ENCODE peak calls at places on chromosomes 11 and 22, in ten cellular contexts. One of them, this sample, is unnamed.

GRCh38 chr22:42151924-42152635 is 21.5 kb upstream of the CYP2D6 start:
- DNase-seq in HFFc6: no peak
- DNase-seq in natural killer cell: no peak
- DNase-seq in CD8-positive, alpha-beta T cell: no peak
- DNase-seq in hepatocyte: no peak
- DNase-seq in prostate gland: no peak
- DNase-seq in progenitor cell of endocrine pancreas: no peak
- DNase-seq in tibial artery: no peak
- DNase-seq in H9: peak
- DNase-seq in type B pancreatic cell: no peak
- DNase-seq in this sample: peak

GRCh38 chr11:13046626-13047570 is 37.8 kb downstream of the RASSF10 start:
- DNase-seq in HFFc6: no peak
- DNase-seq in CD8-positive, alpha-beta T cell: no peak
- DNase-seq in tibial artery: no peak
- DNase-seq in hepatocyte: no peak
- DNase-seq in type B pancreatic cell: no peak
- DNase-seq in natural killer cell: no peak
- DNase-seq in prostate gland: no peak
- DNase-seq in progenitor cell of endocrine pancreas: no peak
- DNase-seq in H9: no peak
- DNase-seq in this sample: no peak

GRCh38 chr11:113991170-113991569 is 16.3 kb downstream of the HTR3A start:
- DNase-seq in CD8-positive, alpha-beta T cell: no peak
- DNase-seq in natural killer cell: no peak
- DNase-seq in HFFc6: peak
- DNase-seq in type B pancreatic cell: no peak
- DNase-seq in tibial artery: no peak
- DNase-seq in H9: peak
- DNase-seq in hepatocyte: peak
- DNase-seq in progenitor cell of endocrine pancreas: peak
- DNase-seq in prostate gland: no peak
- DNase-seq in this sample: no peak

GRCh38 chr11:65395961-65396530 is 9.6 kb downstream of the FRMD8 start:
- DNase-seq in CD8-positive, alpha-beta T cell: no peak
- DNase-seq in tibial artery: no peak
- DNase-seq in prostate gland: no peak
- DNase-seq in natural killer cell: no peak
- DNase-seq in H9: no peak
- DNase-seq in hepatocyte: no peak
- DNase-seq in progenitor cell of endocrine pancreas: no peak
- DNase-seq in type B pancreatic cell: no peak
- DNase-seq in HFFc6: no peak
- DNase-seq in this sample: no peak

GRCh38 chr11:112459001-112459400 is 198.3 kb upstream of the PLET1 start:
- DNase-seq in H9: no peak
- DNase-seq in tibial artery: no peak
- DNase-seq in CD8-positive, alpha-beta T cell: no peak
- DNase-seq in type B pancreatic cell: no peak
- DNase-seq in progenitor cell of endocrine pancreas: no peak
- DNase-seq in hepatocyte: no peak
- DNase-seq in HFFc6: no peak
- DNase-seq in natural killer cell: no peak
- DNase-seq in prostate gland: no peak
- DNase-seq in this sample: no peak

GRCh38 chr11:72652871-72653615 is 21.2 kb downstream of the PDE2A start:
- DNase-seq in type B pancreatic cell: no peak
- DNase-seq in tibial artery: no peak
- DNase-seq in H9: peak
- DNase-seq in progenitor cell of endocrine pancreas: peak
- DNase-seq in HFFc6: no peak
- DNase-seq in CD8-positive, alpha-beta T cell: no peak
- DNase-seq in natural killer cell: no peak
- DNase-seq in hepatocyte: no peak
- DNase-seq in prostate gland: no peak
- DNase-seq in this sample: no peak

GRCh38 chr11:45538363-45538762 is 127.1 kb downstream of the CHST1 start:
- DNase-seq in prostate gland: no peak
- DNase-seq in natural killer cell: no peak
- DNase-seq in type B pancreatic cell: no peak
- DNase-seq in CD8-positive, alpha-beta T cell: no peak
- DNase-seq in hepatocyte: no peak
- DNase-seq in H9: no peak
- DNase-seq in tibial artery: no peak
- DNase-seq in progenitor cell of endocrine pancreas: no peak
- DNase-seq in HFFc6: no peak
- DNase-seq in this sample: no peak

GRCh38 chr11:71112990-71113389 is 139.4 kb downstream of the SHANK2 start:
- DNase-seq in natural killer cell: no peak
- DNase-seq in tibial artery: no peak
- DNase-seq in type B pancreatic cell: no peak
- DNase-seq in progenitor cell of endocrine pancreas: no peak
- DNase-seq in prostate gland: peak
- DNase-seq in HFFc6: no peak
- DNase-seq in CD8-positive, alpha-beta T cell: no peak
- DNase-seq in hepatocyte: no peak
- DNase-seq in H9: no peak
- DNase-seq in this sample: no peak

GRCh38 chr11:130146797-130147196 is 12.8 kb upstream of the ST14 start:
- DNase-seq in tibial artery: peak
- DNase-seq in progenitor cell of endocrine pancreas: no peak
- DNase-seq in hepatocyte: no peak
- DNase-seq in natural killer cell: no peak
- DNase-seq in prostate gland: no peak
- DNase-seq in CD8-positive, alpha-beta T cell: no peak
- DNase-seq in H9: no peak
- DNase-seq in HFFc6: no peak
- DNase-seq in type B pancreatic cell: no peak
- DNase-seq in this sample: peak

GRCh38 chr22:38610234-38610633 is 40.3 kb upstream of the DMC1 start:
- DNase-seq in tibial artery: no peak
- DNase-seq in hepatocyte: no peak
- DNase-seq in CD8-positive, alpha-beta T cell: no peak
- DNase-seq in HFFc6: no peak
- DNase-seq in natural killer cell: no peak
- DNase-seq in progenitor cell of endocrine pancreas: no peak
- DNase-seq in prostate gland: no peak
- DNase-seq in type B pancreatic cell: no peak
- DNase-seq in H9: no peak
- DNase-seq in this sample: no peak

GRCh38 chr11:105448703-105449079 is 161.2 kb upstream of the GRIA4 start:
- DNase-seq in type B pancreatic cell: no peak
- DNase-seq in CD8-positive, alpha-beta T cell: no peak
- DNase-seq in HFFc6: no peak
- DNase-seq in tibial artery: no peak
- DNase-seq in progenitor cell of endocrine pancreas: no peak
- DNase-seq in H9: no peak
- DNase-seq in hepatocyte: no peak
- DNase-seq in natural killer cell: no peak
- DNase-seq in prostate gland: no peak
- DNase-seq in this sample: no peak

GRCh38 chr22:43740587-43741270 is 71.4 kb downstream of the EFCAB6 start:
- DNase-seq in H9: no peak
- DNase-seq in CD8-positive, alpha-beta T cell: no peak
- DNase-seq in type B pancreatic cell: no peak
- DNase-seq in hepatocyte: no peak
- DNase-seq in HFFc6: no peak
- DNase-seq in tibial artery: no peak
- DNase-seq in natural killer cell: no peak
- DNase-seq in progenitor cell of endocrine pancreas: no peak
- DNase-seq in prostate gland: no peak
- DNase-seq in this sample: no peak

GRCh38 chr22:43742551-43742950 is 69.6 kb downstream of the EFCAB6 start:
- DNase-seq in hepatocyte: no peak
- DNase-seq in type B pancreatic cell: no peak
- DNase-seq in H9: no peak
- DNase-seq in tibial artery: no peak
- DNase-seq in natural killer cell: no peak
- DNase-seq in CD8-positive, alpha-beta T cell: no peak
- DNase-seq in prostate gland: no peak
- DNase-seq in HFFc6: no peak
- DNase-seq in progenitor cell of endocrine pancreas: no peak
- DNase-seq in this sample: no peak

GRCh38 chr22:43743929-43744643 is 68.0 kb downstream of the EFCAB6 start:
- DNase-seq in hepatocyte: no peak
- DNase-seq in natural killer cell: no peak
- DNase-seq in type B pancreatic cell: no peak
- DNase-seq in HFFc6: no peak
- DNase-seq in progenitor cell of endocrine pancreas: no peak
- DNase-seq in H9: no peak
- DNase-seq in tibial artery: no peak
- DNase-seq in CD8-positive, alpha-beta T cell: no peak
- DNase-seq in prostate gland: no peak
- DNase-seq in this sample: no peak

GRCh38 chr22:43745783-43746356 is 66.2 kb downstream of the EFCAB6 start:
- DNase-seq in prostate gland: no peak
- DNase-seq in CD8-positive, alpha-beta T cell: no peak
- DNase-seq in hepatocyte: no peak
- DNase-seq in type B pancreatic cell: no peak
- DNase-seq in progenitor cell of endocrine pancreas: no peak
- DNase-seq in natural killer cell: no peak
- DNase-seq in tibial artery: no peak
- DNase-seq in HFFc6: no peak
- DNase-seq in H9: no peak
- DNase-seq in this sample: no peak

DNA sequence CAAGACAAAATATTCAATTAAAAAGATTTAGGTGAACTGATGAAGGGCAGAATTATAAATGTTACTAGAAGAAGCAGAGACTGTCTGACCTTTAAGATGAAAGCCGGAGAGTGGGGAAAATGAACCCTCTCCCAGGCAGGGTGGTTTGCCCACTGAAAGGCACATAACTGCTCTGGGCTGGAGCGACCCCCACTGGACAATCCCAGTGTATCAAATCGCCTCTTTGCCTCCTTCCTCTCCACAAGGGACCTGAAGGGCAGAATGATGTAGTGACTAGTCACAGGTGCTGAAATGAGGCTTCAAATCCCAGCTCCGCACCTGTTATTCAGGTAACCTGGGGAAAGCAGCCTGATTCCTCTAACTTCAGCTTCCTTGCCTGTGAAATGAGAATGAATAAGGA is 69.0 kb downstream of the EFCAB6 start:
- DNase-seq in CD8-positive, alpha-beta T cell: no peak
- DNase-seq in tibial artery: no peak
- DNase-seq in natural killer cell: no peak
- DNase-seq in type B pancreatic cell: no peak
- DNase-seq in hepatocyte: no peak
- DNase-seq in prostate gland: no peak
- DNase-seq in HFFc6: no peak
- DNase-seq in progenitor cell of endocrine pancreas: no peak
- DNase-seq in H9: peak
- DNase-seq in this sample: no peak
- TF ChIP-seq CTCF in CD8-positive, alpha-beta T cell: no peak
- TF ChIP-seq CTCF in tibial artery: no peak
- TF ChIP-seq CTCF in natural killer cell: no peak
- TF ChIP-seq CTCF in type B pancreatic cell: peak
- TF ChIP-seq CTCF in hepatocyte: no peak
- TF ChIP-seq CTCF in prostate gland: no peak
- TF ChIP-seq CTCF in HFFc6: no peak
- TF ChIP-seq CTCF in progenitor cell of endocrine pancreas: peak
- TF ChIP-seq CTCF in H9: peak
- TF ChIP-seq CTCF in this sample: no peak

GRCh38 chr11:62392944-62393628 is 25.7 kb upstream of the SCGB1A1 start:
- DNase-seq in H9: no peak
- DNase-seq in hepatocyte: peak
- DNase-seq in type B pancreatic cell: no peak
- DNase-seq in tibial artery: no peak
- DNase-seq in prostate gland: peak
- DNase-seq in HFFc6: no peak
- DNase-seq in progenitor cell of endocrine pancreas: no peak
- DNase-seq in CD8-positive, alpha-beta T cell: no peak
- DNase-seq in natural killer cell: no peak
- DNase-seq in this sample: no peak
- TF ChIP-seq CTCF in H9: no peak
- TF ChIP-seq CTCF in hepatocyte: peak
- TF ChIP-seq CTCF in type B pancreatic cell: peak
- TF ChIP-seq CTCF in tibial artery: no peak
- TF ChIP-seq CTCF in prostate gland: peak
- TF ChIP-seq CTCF in HFFc6: peak
- TF ChIP-seq CTCF in progenitor cell of endocrine pancreas: peak
- TF ChIP-seq CTCF in CD8-positive, alpha-beta T cell: peak
- TF ChIP-seq CTCF in natural killer cell: no peak
- TF ChIP-seq CTCF in this sample: no peak

GRCh38 chr22:32378703-32379272 is 21.1 kb downstream of the RFPL3 start:
- DNase-seq in progenitor cell of endocrine pancreas: peak
- DNase-seq in type B pancreatic cell: no peak
- DNase-seq in H9: peak
- DNase-seq in tibial artery: no peak
- DNase-seq in CD8-positive, alpha-beta T cell: no peak
- DNase-seq in HFFc6: peak
- DNase-seq in prostate gland: no peak
- DNase-seq in natural killer cell: no peak
- DNase-seq in hepatocyte: peak
- DNase-seq in this sample: no peak
- TF ChIP-seq CTCF in progenitor cell of endocrine pancreas: peak
- TF ChIP-seq CTCF in type B pancreatic cell: peak
- TF ChIP-seq CTCF in H9: peak
- TF ChIP-seq CTCF in tibial artery: no peak
- TF ChIP-seq CTCF in CD8-positive, alpha-beta T cell: no peak
- TF ChIP-seq CTCF in HFFc6: peak
- TF ChIP-seq CTCF in prostate gland: peak
- TF ChIP-seq CTCF in natural killer cell: no peak
- TF ChIP-seq CTCF in hepatocyte: peak
- TF ChIP-seq CTCF in this sample: peak

GRCh38 chr11:76550781-76551180 is 106.0 kb downstream of the EMSY start:
- DNase-seq in natural killer cell: no peak
- DNase-seq in type B pancreatic cell: no peak
- DNase-seq in prostate gland: no peak
- DNase-seq in tibial artery: no peak
- DNase-seq in HFFc6: no peak
- DNase-seq in hepatocyte: no peak
- DNase-seq in CD8-positive, alpha-beta T cell: no peak
- DNase-seq in H9: no peak
- DNase-seq in progenitor cell of endocrine pancreas: no peak
- DNase-seq in this sample: no peak

GRCh38 chr11:76553554-76554476 is 109.0 kb downstream of the EMSY start:
- DNase-seq in prostate gland: no peak
- DNase-seq in progenitor cell of endocrine pancreas: no peak
- DNase-seq in HFFc6: no peak
- DNase-seq in hepatocyte: peak
- DNase-seq in tibial artery: no peak
- DNase-seq in CD8-positive, alpha-beta T cell: no peak
- DNase-seq in type B pancreatic cell: no peak
- DNase-seq in H9: no peak
- DNase-seq in natural killer cell: no peak
- DNase-seq in this sample: no peak

GRCh38 chr11:76554767-76555166 is 109.9 kb downstream of the EMSY start:
- DNase-seq in CD8-positive, alpha-beta T cell: no peak
- DNase-seq in hepatocyte: no peak
- DNase-seq in HFFc6: no peak
- DNase-seq in prostate gland: no peak
- DNase-seq in type B pancreatic cell: no peak
- DNase-seq in natural killer cell: no peak
- DNase-seq in progenitor cell of endocrine pancreas: no peak
- DNase-seq in tibial artery: no peak
- DNase-seq in H9: no peak
- DNase-seq in this sample: no peak

GRCh38 chr11:76552987-76553386 is 108.2 kb downstream of the EMSY start:
- DNase-seq in type B pancreatic cell: no peak
- DNase-seq in CD8-positive, alpha-beta T cell: no peak
- DNase-seq in prostate gland: no peak
- DNase-seq in tibial artery: no peak
- DNase-seq in hepatocyte: no peak
- DNase-seq in natural killer cell: no peak
- DNase-seq in HFFc6: no peak
- DNase-seq in H9: no peak
- DNase-seq in progenitor cell of endocrine pancreas: no peak
- DNase-seq in this sample: no peak

GRCh38 chr11:76551400-76551799 is 106.6 kb downstream of the EMSY start:
- DNase-seq in type B pancreatic cell: no peak
- DNase-seq in CD8-positive, alpha-beta T cell: no peak
- DNase-seq in progenitor cell of endocrine pancreas: no peak
- DNase-seq in natural killer cell: no peak
- DNase-seq in tibial artery: no peak
- DNase-seq in HFFc6: no peak
- DNase-seq in hepatocyte: peak
- DNase-seq in prostate gland: no peak
- DNase-seq in H9: no peak
- DNase-seq in this sample: no peak
- TF ChIP-seq CTCF in type B pancreatic cell: peak
- TF ChIP-seq CTCF in CD8-positive, alpha-beta T cell: no peak
- TF ChIP-seq CTCF in progenitor cell of endocrine pancreas: no peak
- TF ChIP-seq CTCF in natural killer cell: no peak
- TF ChIP-seq CTCF in tibial artery: peak
- TF ChIP-seq CTCF in HFFc6: peak
- TF ChIP-seq CTCF in hepatocyte: peak
- TF ChIP-seq CTCF in prostate gland: no peak
- TF ChIP-seq CTCF in H9: no peak
- TF ChIP-seq CTCF in this sample: no peak